ENCODE peak calls at places on chromosomes 3 and 15, in ten cellular contexts. N is transverse colon, Y is tibial nerve, B is H1, M is stomach, D is A549, F is sigmoid colon, W is suprapubic skin, J is ovary, V is GM12878. Q is an unnamed sample.

GRCh38 chr3:43161684-43162512 is 56.0 kb upstream of the POMGNT2 start:
- DNase-seq in N (no peak), Y (no peak), B (no peak), M (no peak), D (peak), F (no peak), W (no peak), J (no peak), V (no peak), Q (peak)

GRCh38 chr15:95329362-95329761 is 1001.1 kb upstream of the NR2F2 start:
- DNase-seq in N (no peak), Y (no peak), B (no peak), M (no peak), D (no peak), F (no peak), W (no peak), J (peak), V (no peak), Q (no peak)

GRCh38 chr3:128432898-128433629 is 33.6 kb downstream of the DNAJB8 start:
- DNase-seq in N (no peak), Y (no peak), B (no peak), M (no peak), D (no peak), F (no peak), W (no peak), J (no peak), V (no peak), Q (peak)

GRCh38 chr15:60644903-60645302 is 166.0 kb upstream of the ICE2 start:
- DNase-seq in N (no peak), Y (no peak), B (no peak), M (no peak), D (no peak), F (no peak), W (no peak), J (no peak), V (no peak), Q (no peak)

GRCh38 chr15:101029971-101030661 is 111.0 kb downstream of the LRRK1 start:
- DNase-seq in N (peak), Y (peak), B (no peak), M (peak), D (no peak), F (peak), W (peak), J (peak), V (no peak), Q (no peak)

GRCh38 chr15:62824111-62824737 is 218.3 kb upstream of the TPM1 start:
- DNase-seq in N (no peak), Y (no peak), B (no peak), M (no peak), D (peak), F (no peak), W (no peak), J (no peak), V (no peak), Q (no peak)

GRCh38 chr15:51782357-51782896 is 31.0 kb downstream of the TMOD2 start:
- DNase-seq in N (no peak), Y (no peak), B (no peak), M (no peak), D (peak), F (no peak), W (no peak), J (no peak), V (no peak), Q (peak)

GRCh38 chr3:186342197-186342596 is 19.8 kb downstream of the DGKG start:
- DNase-seq in N (no peak), Y (no peak), B (no peak), M (no peak), D (no peak), F (no peak), W (no peak), J (no peak), V (no peak), Q (no peak)

GRCh38 chr15:92611995-92612745 is 43.4 kb downstream of the FAM174B start:
- DNase-seq in N (no peak), Y (no peak), B (no peak), M (no peak), D (peak), F (peak), W (no peak), J (peak), V (no peak), Q (peak)

GRCh38 chr3:59836525-59836924 is 786.7 kb upstream of the CFAP20DC start:
- DNase-seq in N (no peak), Y (no peak), B (no peak), M (no peak), D (no peak), F (no peak), W (no peak), J (no peak), V (no peak), Q (no peak)

GRCh38 chr15:101048191-101049011 is 129.2 kb downstream of the LRRK1 start:
- DNase-seq in N (peak), Y (no peak), B (no peak), M (peak), D (no peak), F (peak), W (peak), J (peak), V (no peak), Q (peak)

GRCh38 chr3:14687360-14687759 is 12.4 kb downstream of the C3orf20 start:
- DNase-seq in N (no peak), Y (no peak), B (no peak), M (no peak), D (no peak), F (no peak), W (no peak), J (no peak), V (no peak), Q (no peak)

GRCh38 chr3:174333640-174334039 is 525.5 kb upstream of the NAALADL2 start:
- DNase-seq in N (no peak), Y (no peak), B (no peak), M (no peak), D (no peak), F (no peak), W (no peak), J (no peak), V (no peak), Q (no peak)

GRCh38 chr3:71580636-71581215 is 2.8 kb downstream of the FOXP1 start:
- DNase-seq in N (no peak), Y (no peak), B (no peak), M (no peak), D (no peak), F (no peak), W (no peak), J (no peak), V (no peak), Q (no peak)

GRCh38 chr15:101140697-101141065 is 111.2 kb downstream of the CHSY1 start:
- DNase-seq in N (no peak), Y (no peak), B (no peak), M (no peak), D (no peak), F (no peak), W (no peak), J (no peak), V (no peak), Q (no peak)

GRCh38 chr3:105611304-105612192 is 244.8 kb downstream of the ALCAM start:
- DNase-seq in N (no peak), Y (no peak), B (no peak), M (peak), D (no peak), F (no peak), W (no peak), J (no peak), V (no peak), Q (no peak)

GRCh38 chr3:52507359-52507758 is 12.2 kb downstream of the STAB1 start:
- DNase-seq in N (no peak), Y (no peak), B (no peak), M (no peak), D (peak), F (no peak), W (no peak), J (no peak), V (no peak), Q (no peak)

GRCh38 chr3:191139771-191140170 is 59.3 kb upstream of the OSTN start:
- DNase-seq in N (no peak), Y (no peak), B (no peak), M (no peak), D (no peak), F (no peak), W (no peak), J (no peak), V (no peak), Q (no peak)

GRCh38 chr3:195270350-195271115 is 426 bp downstream of the XXYLT1 start:
- DNase-seq in N (peak), Y (no peak), B (no peak), M (no peak), D (peak), F (peak), W (no peak), J (peak), V (no peak), Q (peak)

GRCh38 chr3:141305436-141305835 is 62.9 kb upstream of the ZBTB38 start:
- DNase-seq in N (no peak), Y (no peak), B (no peak), M (no peak), D (peak), F (no peak), W (no peak), J (no peak), V (no peak), Q (no peak)

GRCh38 chr15:51229907-51230328 is 108.5 kb downstream of the CYP19A1 start:
- DNase-seq in N (no peak), Y (no peak), B (no peak), M (no peak), D (peak), F (no peak), W (no peak), J (no peak), V (no peak), Q (peak)

GRCh38 chr3:89964347-89964746 is 856.9 kb downstream of the EPHA3 start:
- DNase-seq in N (no peak), Y (no peak), B (no peak), M (no peak), D (no peak), F (no peak), W (no peak), J (no peak), V (no peak), Q (no peak)

GRCh38 chr3:147383617-147384016 is 22.7 kb downstream of the ZIC4 start:
- DNase-seq in N (no peak), Y (no peak), B (no peak), M (no peak), D (no peak), F (no peak), W (no peak), J (no peak), V (no peak), Q (no peak)

GRCh38 chr15:63134245-63134644 is 12.6 kb downstream of the LACTB start:
- DNase-seq in N (no peak), Y (no peak), B (no peak), M (no peak), D (no peak), F (no peak), W (no peak), J (no peak), V (no peak), Q (no peak)

GRCh38 chr3:33883538-33884203 is 85.2 kb downstream of the PDCD6IP start:
- DNase-seq in N (no peak), Y (no peak), B (no peak), M (no peak), D (peak), F (no peak), W (no peak), J (no peak), V (no peak), Q (peak)

GRCh38 chr3:65928110-65928509 is 110.6 kb downstream of the MAGI1 start:
- DNase-seq in N (no peak), Y (no peak), B (no peak), M (peak), D (no peak), F (no peak), W (no peak), J (no peak), V (no peak), Q (no peak)

GRCh38 chr3:72950372-72950771 is 46.2 kb upstream of the PPP4R2 start:
- DNase-seq in N (no peak), Y (no peak), B (no peak), M (no peak), D (no peak), F (no peak), W (no peak), J (no peak), V (no peak), Q (no peak)

GRCh38 chr3:58534592-58535494 is 2.1 kb downstream of the ACOX2 start:
- DNase-seq in N (no peak), Y (no peak), B (no peak), M (no peak), D (no peak), F (no peak), W (no peak), J (no peak), V (no peak), Q (no peak)

DNA sequence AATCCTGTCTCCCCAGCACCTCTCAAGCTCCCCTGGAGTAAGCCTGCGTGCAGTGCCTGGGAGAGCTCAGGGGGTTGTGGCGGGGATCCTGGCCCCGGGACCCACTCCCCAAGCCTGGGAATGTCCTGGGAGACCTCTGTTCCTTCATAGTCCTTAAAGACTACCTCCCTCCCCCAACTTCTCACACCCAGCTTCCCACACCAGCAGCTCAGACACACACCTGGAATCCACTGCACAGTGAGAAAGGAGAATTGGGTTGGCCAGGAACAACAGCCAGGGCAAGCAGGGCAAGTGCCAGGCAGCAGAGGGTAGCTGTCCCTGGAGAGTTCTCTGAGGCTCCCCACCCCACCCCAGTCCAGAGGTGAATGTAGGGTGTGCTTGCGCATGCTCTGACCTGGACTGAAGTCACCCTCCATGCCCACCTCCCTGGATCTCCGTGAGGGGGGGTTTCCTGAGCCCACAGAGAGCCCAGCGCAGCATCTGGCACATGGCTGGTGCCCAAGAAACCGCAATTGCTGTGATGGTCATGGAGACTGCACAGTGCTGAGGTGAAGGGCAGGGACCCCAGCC is 22.2 kb downstream of the PSTPIP1 start:
- DNase-seq in N (no peak), Y (no peak), B (no peak), M (no peak), D (no peak), F (no peak), W (no peak), J (no peak), V (no peak), Q (no peak)
- TF ChIP-seq EP300 in N (no peak), Y (no peak), B (no peak), M (no peak), D (no peak), F (no peak), W (no peak), J (no peak), V (no peak), Q (no peak)

DNA sequence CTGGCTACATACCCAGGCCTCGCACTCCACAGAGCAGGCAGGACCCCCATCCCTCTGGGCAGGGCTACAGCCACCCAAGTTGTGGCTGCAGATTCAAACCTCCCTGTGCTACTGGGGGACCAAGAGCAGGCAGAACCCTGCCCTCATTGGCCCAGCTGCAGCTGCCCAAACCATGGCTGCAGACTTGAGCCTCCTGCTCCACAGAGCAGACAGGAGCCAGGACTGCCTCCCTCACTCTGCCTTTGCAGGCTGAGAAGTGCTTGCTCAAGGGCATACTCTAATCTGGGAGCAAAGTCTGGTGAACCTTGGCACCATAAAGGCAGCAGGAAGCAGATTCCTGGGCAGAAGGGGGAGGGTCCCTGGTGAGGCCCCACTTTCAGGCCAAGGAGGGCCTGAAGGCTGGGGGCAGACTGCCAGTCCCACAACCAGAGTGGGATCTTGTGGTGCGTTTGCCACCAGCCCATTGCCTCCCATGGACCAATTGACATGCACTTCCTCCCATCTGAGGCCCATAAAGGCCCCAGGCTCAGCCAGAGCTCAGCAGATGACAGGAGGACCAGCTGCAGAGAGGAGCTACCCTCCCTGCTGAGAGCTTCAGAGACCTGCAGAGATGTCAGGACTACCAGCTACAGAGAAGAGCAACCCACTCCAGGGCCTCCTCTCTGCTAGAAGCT is 64.2 kb upstream of the EPHA6 start:
- DNase-seq in N (no peak), Y (no peak), B (no peak), M (no peak), D (no peak), F (no peak), W (no peak), J (no peak), V (no peak), Q (no peak)
- TF ChIP-seq EP300 in N (no peak), Y (no peak), B (no peak), M (no peak), D (no peak), F (no peak), W (no peak), J (no peak), V (no peak), Q (no peak)

GRCh38 chr3:35216501-35217266 is 422.6 kb upstream of the ARPP21 start:
- DNase-seq in N (no peak), Y (no peak), B (no peak), M (no peak), D (no peak), F (no peak), W (no peak), J (no peak), V (no peak), Q (no peak)
- TF ChIP-seq EP300 in N (no peak), Y (no peak), B (no peak), M (no peak), D (no peak), F (no peak), W (no peak), J (no peak), V (no peak), Q (no peak)

GRCh38 chr3:38401563-38401962 is 52.1 kb upstream of the ACVR2B start:
- DNase-seq in N (no peak), Y (no peak), B (no peak), M (no peak), D (no peak), F (no peak), W (no peak), J (no peak), V (no peak), Q (no peak)

GRCh38 chr3:38404286-38404685 is 49.4 kb upstream of the ACVR2B start:
- DNase-seq in N (peak), Y (no peak), B (no peak), M (no peak), D (no peak), F (peak), W (peak), J (no peak), V (no peak), Q (no peak)
- TF ChIP-seq EP300 in N (no peak), Y (no peak), B (no peak), M (no peak), D (no peak), F (no peak), W (no peak), J (no peak), V (no peak), Q (no peak)

GRCh38 chr3:20648921-20649381 is 462.9 kb upstream of the SGO1 start:
- DNase-seq in N (no peak), Y (no peak), B (no peak), M (no peak), D (no peak), F (no peak), W (no peak), J (no peak), V (no peak), Q (no peak)

GRCh38 chr3:20648294-20648693 is 462.3 kb upstream of the SGO1 start:
- DNase-seq in N (no peak), Y (no peak), B (no peak), M (no peak), D (peak), F (no peak), W (no peak), J (no peak), V (no peak), Q (peak)

GRCh38 chr3:20646425-20646824 is 460.4 kb upstream of the SGO1 start:
- DNase-seq in N (no peak), Y (no peak), B (no peak), M (no peak), D (no peak), F (no peak), W (no peak), J (no peak), V (no peak), Q (no peak)

GRCh38 chr3:20645340-20645739 is 459.3 kb upstream of the SGO1 start:
- DNase-seq in N (no peak), Y (no peak), B (no peak), M (no peak), D (no peak), F (no peak), W (no peak), J (no peak), V (no peak), Q (no peak)
- TF ChIP-seq EP300 in N (no peak), Y (no peak), B (no peak), M (no peak), D (no peak), F (no peak), W (no peak), J (no peak), V (no peak), Q (no peak)

DNA sequence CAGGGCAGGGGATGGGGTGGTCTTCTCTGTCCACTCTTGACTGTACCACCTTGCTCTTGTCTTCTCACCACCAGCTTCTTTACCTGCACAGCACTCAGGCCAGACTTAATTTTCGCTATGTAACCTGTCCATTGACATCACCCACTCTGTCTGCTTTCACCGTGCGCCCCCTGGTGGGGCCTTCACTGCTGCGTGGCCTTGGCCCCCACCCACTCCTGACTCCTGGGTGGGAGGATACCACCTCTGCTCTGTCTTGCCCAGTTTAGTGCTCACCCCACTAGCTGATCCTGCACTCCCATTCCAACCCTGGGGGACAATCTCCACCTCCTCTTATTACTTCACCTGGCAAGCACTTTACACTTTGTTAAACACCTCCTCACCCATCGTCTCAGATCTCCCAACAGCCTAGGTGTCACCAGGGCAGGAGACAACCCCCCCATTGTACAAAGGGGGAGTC is 17.7 kb downstream of the PTH1R start:
- DNase-seq in N (peak), Y (peak), B (no peak), M (peak), D (peak), F (peak), W (no peak), J (peak), V (peak), Q (peak)
- TF ChIP-seq EP300 in N (no peak), Y (no peak), B (no peak), M (no peak), D (no peak), F (no peak), W (no peak), J (no peak), V (no peak), Q (no peak)